ENCODE peak calls at places on chromosome 11, in eight cellular contexts. One of them, this sample, is unnamed.

GRCh38 chr11:1854132-1854948 is 1.5 kb downstream of the LSP1 start:
- DNase-seq in CD8-positive, alpha-beta T cell: no peak
- DNase-seq in kidney: peak; percentile 71
- DNase-seq in adrenal gland: no peak
- DNase-seq in fibroblast of lung: no peak
- DNase-seq in endothelial cell: no peak
- DNase-seq in HL-60: no peak
- DNase-seq in GM23338: no peak
- DNase-seq in this sample: no peak

GRCh38 chr11:120182790-120183491 is 27.9 kb upstream of the OAF start:
- DNase-seq in CD8-positive, alpha-beta T cell: no peak
- DNase-seq in kidney: peak; percentile 48
- DNase-seq in adrenal gland: peak; percentile 65
- DNase-seq in fibroblast of lung: no peak
- DNase-seq in endothelial cell: peak; percentile 65
- DNase-seq in HL-60: no peak
- DNase-seq in GM23338: peak; percentile 74
- DNase-seq in this sample: peak; percentile 29

GRCh38 chr11:82995754-82996398 is 75.8 kb downstream of the RAB30 start:
- DNase-seq in CD8-positive, alpha-beta T cell: no peak
- DNase-seq in kidney: no peak
- DNase-seq in adrenal gland: no peak
- DNase-seq in fibroblast of lung: peak; percentile 41
- DNase-seq in endothelial cell: no peak
- DNase-seq in HL-60: no peak
- DNase-seq in GM23338: no peak
- DNase-seq in this sample: no peak

GRCh38 chr11:110356769-110357671 is 60.6 kb upstream of the RDX start:
- DNase-seq in CD8-positive, alpha-beta T cell: no peak
- DNase-seq in kidney: no peak
- DNase-seq in adrenal gland: peak; percentile 89
- DNase-seq in fibroblast of lung: peak; percentile 16
- DNase-seq in endothelial cell: no peak
- DNase-seq in HL-60: no peak
- DNase-seq in GM23338: no peak
- DNase-seq in this sample: no peak

GRCh38 chr11:11263238-11264030 is 89.6 kb downstream of the CSNK2A3 start:
- DNase-seq in CD8-positive, alpha-beta T cell: no peak
- DNase-seq in kidney: no peak
- DNase-seq in adrenal gland: no peak
- DNase-seq in fibroblast of lung: no peak
- DNase-seq in endothelial cell: peak; percentile 16
- DNase-seq in HL-60: no peak
- DNase-seq in GM23338: peak; percentile 28
- DNase-seq in this sample: no peak

GRCh38 chr11:63829823-63830489 is 9.0 kb upstream of the MARK2 start:
- DNase-seq in CD8-positive, alpha-beta T cell: no peak
- DNase-seq in kidney: peak; percentile 44
- DNase-seq in adrenal gland: no peak
- DNase-seq in fibroblast of lung: peak; percentile 49
- DNase-seq in endothelial cell: peak; percentile 54
- DNase-seq in HL-60: no peak
- DNase-seq in GM23338: peak; percentile 71
- DNase-seq in this sample: no peak

GRCh38 chr11:118338637-118339061 is 3.9 kb downstream of the CD3D start:
- DNase-seq in CD8-positive, alpha-beta T cell: peak; percentile 80
- DNase-seq in kidney: peak; percentile 79
- DNase-seq in adrenal gland: no peak
- DNase-seq in fibroblast of lung: no peak
- DNase-seq in endothelial cell: no peak
- DNase-seq in HL-60: peak; percentile 23
- DNase-seq in GM23338: peak; percentile 9
- DNase-seq in this sample: no peak

GRCh38 chr11:22702022-22702421 is 35.6 kb downstream of the GAS2 start:
- DNase-seq in CD8-positive, alpha-beta T cell: no peak
- DNase-seq in kidney: no peak
- DNase-seq in adrenal gland: no peak
- DNase-seq in fibroblast of lung: no peak
- DNase-seq in endothelial cell: no peak
- DNase-seq in HL-60: no peak
- DNase-seq in GM23338: no peak
- DNase-seq in this sample: no peak

GRCh38 chr11:117565709-117566108 is 231.3 kb downstream of the DSCAML1 start:
- DNase-seq in CD8-positive, alpha-beta T cell: no peak
- DNase-seq in kidney: no peak
- DNase-seq in adrenal gland: no peak
- DNase-seq in fibroblast of lung: no peak
- DNase-seq in endothelial cell: no peak
- DNase-seq in HL-60: no peak
- DNase-seq in GM23338: no peak
- DNase-seq in this sample: no peak

GRCh38 chr11:73999581-74000306 is 9.1 kb downstream of the UCP3 start:
- DNase-seq in CD8-positive, alpha-beta T cell: no peak
- DNase-seq in kidney: no peak
- DNase-seq in adrenal gland: no peak
- DNase-seq in fibroblast of lung: no peak
- DNase-seq in endothelial cell: no peak
- DNase-seq in HL-60: no peak
- DNase-seq in GM23338: no peak
- DNase-seq in this sample: no peak

GRCh38 chr11:106706355-106706754 is 311.9 kb downstream of the GUCY1A2 start:
- DNase-seq in CD8-positive, alpha-beta T cell: no peak
- DNase-seq in kidney: no peak
- DNase-seq in adrenal gland: no peak
- DNase-seq in fibroblast of lung: peak; percentile 59
- DNase-seq in endothelial cell: no peak
- DNase-seq in HL-60: no peak
- DNase-seq in GM23338: no peak
- DNase-seq in this sample: no peak

GRCh38 chr11:69683764-69684333 is 8.7 kb upstream of the LTO1 start:
- DNase-seq in CD8-positive, alpha-beta T cell: no peak
- DNase-seq in kidney: no peak
- DNase-seq in adrenal gland: no peak
- DNase-seq in fibroblast of lung: no peak
- DNase-seq in endothelial cell: no peak
- DNase-seq in HL-60: no peak
- DNase-seq in GM23338: peak; percentile 81
- DNase-seq in this sample: no peak

GRCh38 chr11:104134760-104135159 is 29.2 kb downstream of the PDGFD start:
- DNase-seq in CD8-positive, alpha-beta T cell: no peak
- DNase-seq in kidney: no peak
- DNase-seq in adrenal gland: no peak
- DNase-seq in fibroblast of lung: no peak
- DNase-seq in endothelial cell: no peak
- DNase-seq in HL-60: no peak
- DNase-seq in GM23338: no peak
- DNase-seq in this sample: no peak

GRCh38 chr11:133520707-133521106 is 11.6 kb downstream of the OPCML start:
- DNase-seq in CD8-positive, alpha-beta T cell: no peak
- DNase-seq in kidney: no peak
- DNase-seq in adrenal gland: no peak
- DNase-seq in fibroblast of lung: no peak
- DNase-seq in endothelial cell: no peak
- DNase-seq in HL-60: no peak
- DNase-seq in GM23338: no peak
- DNase-seq in this sample: no peak

GRCh38 chr11:126929186-126930085 is 71.1 kb downstream of the KIRREL3 start:
- DNase-seq in CD8-positive, alpha-beta T cell: no peak
- DNase-seq in kidney: no peak
- DNase-seq in adrenal gland: no peak
- DNase-seq in fibroblast of lung: peak; percentile 33
- DNase-seq in endothelial cell: no peak
- DNase-seq in HL-60: no peak
- DNase-seq in GM23338: no peak
- DNase-seq in this sample: no peak

GRCh38 chr11:70736937-70737640 is 338.8 kb downstream of the CTTN start:
- DNase-seq in CD8-positive, alpha-beta T cell: no peak
- DNase-seq in kidney: peak; percentile 43
- DNase-seq in adrenal gland: no peak
- DNase-seq in fibroblast of lung: no peak
- DNase-seq in endothelial cell: no peak
- DNase-seq in HL-60: no peak
- DNase-seq in GM23338: no peak
- DNase-seq in this sample: no peak

GRCh38 chr11:19753451-19754041 is 40.9 kb downstream of the NAV2 start:
- DNase-seq in CD8-positive, alpha-beta T cell: no peak
- DNase-seq in kidney: no peak
- DNase-seq in adrenal gland: no peak
- DNase-seq in fibroblast of lung: no peak
- DNase-seq in endothelial cell: no peak
- DNase-seq in HL-60: no peak
- DNase-seq in GM23338: peak; percentile 41
- DNase-seq in this sample: no peak

GRCh38 chr11:37712246-37712645 is 1114.2 kb upstream of the RAG2 start:
- DNase-seq in CD8-positive, alpha-beta T cell: no peak
- DNase-seq in kidney: no peak
- DNase-seq in adrenal gland: no peak
- DNase-seq in fibroblast of lung: peak; percentile 6
- DNase-seq in endothelial cell: no peak
- DNase-seq in HL-60: no peak
- DNase-seq in GM23338: peak; percentile 48
- DNase-seq in this sample: no peak
- TF ChIP-seq CTCF in CD8-positive, alpha-beta T cell: no peak
- TF ChIP-seq CTCF in kidney: no peak
- TF ChIP-seq CTCF in adrenal gland: no peak
- TF ChIP-seq CTCF in fibroblast of lung: peak; percentile 16
- TF ChIP-seq CTCF in endothelial cell: no peak
- TF ChIP-seq CTCF in HL-60: no peak
- TF ChIP-seq CTCF in GM23338: peak; percentile 23
- TF ChIP-seq CTCF in this sample: no peak

GRCh38 chr11:6606471-6607189 is 3.1 kb downstream of the ILK start:
- DNase-seq in CD8-positive, alpha-beta T cell: peak; percentile 48
- DNase-seq in kidney: peak; percentile 98
- DNase-seq in adrenal gland: peak; percentile 96
- DNase-seq in fibroblast of lung: peak; percentile 93
- DNase-seq in endothelial cell: peak; percentile 87
- DNase-seq in HL-60: no peak
- DNase-seq in GM23338: peak; percentile 97
- DNase-seq in this sample: peak; percentile 80

GRCh38 chr11:6601041-6601461 is 2.4 kb downstream of the RRP8 start:
- DNase-seq in CD8-positive, alpha-beta T cell: no peak
- DNase-seq in kidney: peak; percentile 54
- DNase-seq in adrenal gland: peak; percentile 51
- DNase-seq in fibroblast of lung: no peak
- DNase-seq in endothelial cell: peak; percentile 2
- DNase-seq in HL-60: no peak
- DNase-seq in GM23338: no peak
- DNase-seq in this sample: peak; percentile 29

GRCh38 chr11:6602096-6602940 is 1.1 kb downstream of the RRP8 start:
- DNase-seq in CD8-positive, alpha-beta T cell: no peak
- DNase-seq in kidney: no peak
- DNase-seq in adrenal gland: peak; percentile 33
- DNase-seq in fibroblast of lung: no peak
- DNase-seq in endothelial cell: peak; percentile 1
- DNase-seq in HL-60: no peak
- DNase-seq in GM23338: no peak
- DNase-seq in this sample: no peak

GRCh38 chr11:6604081-6604626 is 580 bp downstream of the ILK start:
- DNase-seq in CD8-positive, alpha-beta T cell: peak; percentile 43
- DNase-seq in kidney: peak; percentile 82
- DNase-seq in adrenal gland: peak; percentile 79
- DNase-seq in fibroblast of lung: peak; percentile 73
- DNase-seq in endothelial cell: peak; percentile 45
- DNase-seq in HL-60: no peak
- DNase-seq in GM23338: peak; percentile 59
- DNase-seq in this sample: no peak

DNA sequence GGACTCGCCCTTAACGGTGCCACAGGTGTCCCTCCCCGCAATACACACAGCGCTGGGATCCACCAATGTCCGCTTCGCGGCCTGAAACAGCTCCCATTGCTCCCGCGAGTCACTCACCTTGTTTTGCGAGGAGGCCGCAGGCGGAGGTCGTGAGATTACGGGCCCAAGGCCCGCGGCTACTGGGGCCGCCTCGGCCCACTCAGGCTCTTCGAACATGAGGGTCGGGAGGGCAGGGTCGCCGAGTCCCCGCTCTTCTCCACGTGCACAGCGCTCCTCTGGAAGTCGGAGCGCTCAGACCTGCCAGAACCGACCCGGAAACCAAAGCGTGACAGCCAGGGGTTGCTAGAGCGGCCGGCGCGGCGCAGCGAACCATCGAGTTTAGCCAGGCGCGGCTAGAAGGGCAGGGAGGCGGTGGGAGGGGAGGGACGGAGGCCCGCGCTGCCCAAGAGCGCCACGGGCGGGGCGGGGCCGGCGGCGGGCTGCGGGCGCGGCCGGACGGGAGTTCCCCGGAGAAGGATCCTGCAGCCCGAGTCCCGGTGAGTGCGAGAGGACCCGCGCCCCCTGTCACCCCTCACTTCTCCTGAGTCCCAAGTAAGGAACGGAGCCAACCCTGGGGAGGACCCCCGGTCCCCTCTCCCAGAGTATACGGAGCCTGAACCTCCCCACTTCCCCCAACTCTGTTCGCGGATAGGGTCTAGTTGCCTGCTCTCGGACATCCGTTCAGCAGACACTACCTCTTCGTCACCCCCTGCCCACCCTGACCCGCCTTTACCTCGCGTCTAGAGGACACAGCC is at the start of the genes ILK and RRP8:
- DNase-seq in CD8-positive, alpha-beta T cell: peak; percentile 82
- DNase-seq in kidney: peak; percentile 97
- DNase-seq in adrenal gland: peak; percentile 95
- DNase-seq in fibroblast of lung: peak; percentile 87
- DNase-seq in endothelial cell: peak; percentile 92
- DNase-seq in HL-60: peak; percentile 78
- DNase-seq in GM23338: peak; percentile 96
- DNase-seq in this sample: peak; percentile 73
- TF ChIP-seq CTCF in CD8-positive, alpha-beta T cell: no peak
- TF ChIP-seq CTCF in kidney: no peak
- TF ChIP-seq CTCF in adrenal gland: peak; percentile 18
- TF ChIP-seq CTCF in fibroblast of lung: peak; percentile 12
- TF ChIP-seq CTCF in endothelial cell: no peak
- TF ChIP-seq CTCF in HL-60: no peak
- TF ChIP-seq CTCF in GM23338: no peak
- TF ChIP-seq CTCF in this sample: no peak

GRCh38 chr11:8382436-8383053 is 118.9 kb upstream of the LMO1 start:
- DNase-seq in CD8-positive, alpha-beta T cell: no peak
- DNase-seq in kidney: no peak
- DNase-seq in adrenal gland: peak; percentile 78
- DNase-seq in fibroblast of lung: peak; percentile 7
- DNase-seq in endothelial cell: no peak
- DNase-seq in HL-60: no peak
- DNase-seq in GM23338: no peak
- DNase-seq in this sample: no peak
- TF ChIP-seq CTCF in CD8-positive, alpha-beta T cell: no peak
- TF ChIP-seq CTCF in kidney: no peak
- TF ChIP-seq CTCF in adrenal gland: no peak
- TF ChIP-seq CTCF in fibroblast of lung: no peak
- TF ChIP-seq CTCF in endothelial cell: no peak
- TF ChIP-seq CTCF in HL-60: no peak
- TF ChIP-seq CTCF in GM23338: no peak
- TF ChIP-seq CTCF in this sample: no peak

DNA sequence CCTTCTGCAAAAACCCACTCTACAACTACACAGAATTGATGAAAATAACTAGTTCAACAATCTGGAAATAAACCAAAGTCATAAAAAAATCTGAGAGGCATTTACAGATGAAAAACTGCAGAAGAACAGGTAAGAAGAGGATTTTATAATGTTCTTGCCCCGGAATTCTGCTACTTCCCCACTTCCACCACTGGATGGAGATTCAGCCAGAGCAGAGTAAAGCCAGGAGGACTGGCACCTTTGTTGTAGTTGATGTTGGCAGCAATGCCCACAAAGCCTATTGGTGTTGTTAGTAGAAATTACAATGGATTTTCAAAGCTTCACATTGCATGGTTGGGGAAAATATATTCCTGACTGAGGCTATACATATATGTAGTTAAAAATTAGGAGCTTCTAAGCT is 640.2 kb downstream of the LRRC4C start:
- DNase-seq in CD8-positive, alpha-beta T cell: no peak
- DNase-seq in kidney: no peak
- DNase-seq in adrenal gland: no peak
- DNase-seq in fibroblast of lung: no peak
- DNase-seq in endothelial cell: no peak
- DNase-seq in HL-60: no peak
- DNase-seq in GM23338: peak; percentile 48
- DNase-seq in this sample: no peak
- TF ChIP-seq CTCF in CD8-positive, alpha-beta T cell: no peak
- TF ChIP-seq CTCF in kidney: no peak
- TF ChIP-seq CTCF in adrenal gland: no peak
- TF ChIP-seq CTCF in fibroblast of lung: no peak
- TF ChIP-seq CTCF in endothelial cell: no peak
- TF ChIP-seq CTCF in HL-60: no peak
- TF ChIP-seq CTCF in GM23338: peak; percentile 44
- TF ChIP-seq CTCF in this sample: no peak

This sample was measured in mesothelial cell of epicardium.